ENCODE peak calls at places on chromosomes 4 and X, in five cellular contexts. X is activated CD8-positive, alpha-beta memory T cell treated with anti-CD3 and anti-CD28 coated beads for 1 hour; Y is heart right ventricle; K is activated gamma-delta T cell treated with Interleukin-2 at 50 U/mL for 16 hours; Z is activated naive CD4-positive, alpha-beta T cell treated with Interleukin-2 at 50 U/mL for 16 hours. O is an unnamed sample.

GRCh38 chrX:72714471-72714916 is 388 bp upstream of the PHKA1 start:
- DNase-seq in X (no peak), Y (peak; percentile 59), K (no peak), Z (no peak), O (peak; percentile 1)

GRCh38 chr4:1246111-1246881 is 2.6 kb downstream of the CTBP1 start:
- DNase-seq in X (no peak), Y (no peak), K (no peak), Z (no peak), O (peak; percentile 5)

GRCh38 chrX:49155243-49155899 is 7.2 kb upstream of the MAGIX start:
- DNase-seq in X (no peak), Y (peak; percentile 29), K (no peak), Z (peak; percentile 27), O (peak; percentile 18)

GRCh38 chr4:166012129-166013078 is 139.4 kb downstream of the TLL1 start:
- DNase-seq in X (no peak), Y (no peak), K (no peak), Z (no peak), O (no peak)

GRCh38 chr4:8689741-8690140 is 97.2 kb downstream of the CPZ start:
- DNase-seq in X (no peak), Y (no peak), K (no peak), Z (no peak), O (no peak)

GRCh38 chrX:29419774-29420553 is 795.4 kb upstream of the MAGEB2 start:
- DNase-seq in X (no peak), Y (no peak), K (no peak), Z (no peak), O (no peak)

GRCh38 chr4:172865103-172865502 is 303.5 kb upstream of the GALNT7 start:
- DNase-seq in X (no peak), Y (no peak), K (no peak), Z (no peak), O (no peak)

GRCh38 chrX:30812326-30812725 is 76.7 kb downstream of the TAB3 start:
- DNase-seq in X (no peak), Y (no peak), K (no peak), Z (no peak), O (no peak)

GRCh38 chrX:79138658-79139241 is 5.7 kb upstream of the GPR174 start:
- DNase-seq in X (no peak), Y (no peak), K (no peak), Z (no peak), O (no peak)

GRCh38 chrX:21838937-21839333 is 482 bp upstream of the MBTPS2 start:
- DNase-seq in X (no peak), Y (no peak), K (no peak), Z (no peak), O (no peak)